ENCODE peak calls at places on chromosomes 16 and 17, in five cellular contexts. A, I, W, J and Y are unnamed samples.

GRCh38 chr17:337453-337852 is 15.2 kb downstream of the RPH3AL start:
- DNase-seq in J (no peak), I (no peak), W (no peak), A (no peak), Y (no peak)

GRCh38 chr17:32826076-32826475 is 50.8 kb downstream of the MYO1D start:
- DNase-seq in I (no peak), A (no peak), J (no peak), W (no peak), Y (no peak)

GRCh38 chr17:65550075-65550635 is 11.3 kb downstream of the AXIN2 start:
- DNase-seq in I (no peak), J (no peak), W (no peak), A (no peak), Y (no peak)

GRCh38 chr17:42018988-42019387 is 902 bp upstream of the NKIRAS2 start:
- DNase-seq in J (no peak), A (no peak), W (no peak), I (no peak), Y (no peak)

GRCh38 chr16:77424841-77425604 is 9.8 kb downstream of the ADAMTS18 start:
- DNase-seq in A (no peak), W (no peak), J (no peak), I (no peak), Y (no peak)

GRCh38 chr17:3681565-3681964 is 13.0 kb downstream of the EMC6 start:
- DNase-seq in J (no peak), I (no peak), A (no peak), W (no peak), Y (no peak)

GRCh38 chr17:61251939-61252865 is 147.4 kb upstream of the TBX2 start:
- DNase-seq in W (peak), I (peak), J (no peak), A (no peak), Y (peak)

GRCh38 chr17:68384941-68385340 is 72.4 kb downstream of the WIPI1 start:
- DNase-seq in I (no peak), J (no peak), A (no peak), W (peak), Y (peak)

GRCh38 chr17:78529871-78530670 is 47.1 kb downstream of the DNAH17 start:
- DNase-seq in A (no peak), J (no peak), I (no peak), W (no peak), Y (no peak)

GRCh38 chr16:58039829-58040495 is 14.4 kb downstream of the MMP15 start:
- DNase-seq in I (no peak), A (no peak), J (no peak), W (no peak), Y (no peak)

GRCh38 chr16:66858740-66859396 is 14.7 kb downstream of the CA7 start:
- DNase-seq in I (peak), A (peak), W (peak), J (peak), Y (no peak)

GRCh38 chr17:77349976-77350830 is 209.4 kb downstream of the SEC14L1 start:
- DNase-seq in W (peak), J (no peak), A (no peak), I (peak), Y (peak)

GRCh38 chr17:77497578-77497934 is 356.8 kb downstream of the SEC14L1 start:
- DNase-seq in I (no peak), J (no peak), A (no peak), W (no peak), Y (no peak)

GRCh38 chr17:44901323-44901965 is 2.2 kb upstream of the EFTUD2 start:
- DNase-seq in J (no peak), I (no peak), W (peak), A (no peak), Y (peak)

GRCh38 chr17:5128905-5129535 is 13.2 kb downstream of the USP6 start:
- DNase-seq in W (no peak), A (no peak), J (no peak), I (peak), Y (no peak)

GRCh38 chr17:70938311-70938710 is 769.0 kb downstream of the KCNJ2 start:
- DNase-seq in W (no peak), I (no peak), J (no peak), A (no peak), Y (no peak)

GRCh38 chr17:39151680-39152058 is 232 bp upstream of the PLXDC1 start:
- DNase-seq in A (no peak), I (no peak), J (no peak), W (no peak), Y (no peak)

GRCh38 chr17:4072487-4073157 is 70.2 kb downstream of the ZZEF1 start:
- DNase-seq in I (no peak), A (no peak), J (no peak), W (peak), Y (peak)

GRCh38 chr16:5653041-5653440 is 555.4 kb upstream of the EEF2KMT start:
- DNase-seq in I (no peak), A (no peak), J (no peak), W (no peak), Y (no peak)

GRCh38 chr16:11052080-11052808 is 107.9 kb downstream of the CLEC16A start:
- DNase-seq in A (no peak), J (no peak), W (no peak), I (no peak), Y (no peak)

GRCh38 chr17:13508916-13509315 is 92.8 kb downstream of the HS3ST3A1 start:
- DNase-seq in I (no peak), W (peak), A (no peak), J (no peak), Y (peak)

GRCh38 chr17:8611671-8612298 is 18.7 kb downstream of the MYH10 start:
- DNase-seq in J (no peak), A (no peak), I (no peak), W (peak), Y (peak)

GRCh38 chr17:685006-685405 is 29.6 kb downstream of the VPS53 start:
- DNase-seq in W (no peak), A (no peak), I (no peak), J (no peak), Y (no peak)

GRCh38 chr17:46935658-46936266 is 12.8 kb downstream of the GOSR2 start:
- DNase-seq in I (no peak), W (no peak), A (no peak), J (no peak), Y (peak)

GRCh38 chr17:35917519-35918213 is 12.9 kb downstream of the RDM1 start:
- DNase-seq in W (no peak), J (no peak), A (no peak), I (no peak), Y (no peak)

GRCh38 chr16:3158498-3159314 is 23.9 kb downstream of the ZNF213 start:
- DNase-seq in J (peak), W (peak), I (peak), A (peak), Y (peak)

GRCh38 chr17:68344701-68345136 is 53.4 kb downstream of the ARSG start:
- DNase-seq in W (no peak), I (no peak), J (no peak), A (no peak), Y (no peak)

GRCh38 chr16:83215417-83216001 is 588.7 kb downstream of the CDH13 start:
- DNase-seq in I (peak), A (peak), J (peak), W (peak), Y (peak)

GRCh38 chr16:83878838-83879237 is 20.1 kb upstream of the MLYCD start:
- DNase-seq in W (peak), A (peak), J (peak), I (no peak), Y (peak)

GRCh38 chr17:66667491-66668030 is 167.4 kb upstream of the CACNG5 start:
- DNase-seq in I (no peak), W (no peak), A (no peak), J (no peak), Y (no peak)

GRCh38 chr17:64315032-64315490 is 52.0 kb upstream of the TEX2 start:
- DNase-seq in J (no peak), A (no peak), I (peak), W (no peak), Y (no peak)

GRCh38 chr17:64017381-64017980 is 3.0 kb downstream of the ICAM2 start:
- DNase-seq in W (no peak), J (no peak), I (no peak), A (no peak), Y (no peak)

GRCh38 chr17:57433396-57433944 is 177.1 kb downstream of the MSI2 start:
- DNase-seq in A (no peak), W (no peak), I (no peak), J (no peak), Y (no peak)